ENCODE peak calls at places on chromosomes 13 and 19, in eight cellular contexts. I is spleen, P is GM23338, R is transverse colon, U is stomach, K is HCT116, A is H1, S is upper lobe of left lung. F is an unnamed sample.

GRCh38 chr13:37995052-37995451 is 125.5 kb upstream of the TRPC4 start:
- DNase-seq in P (peak; percentile 32), R (no peak), K (no peak), I (no peak), U (no peak), A (no peak), S (no peak), F (no peak)

GRCh38 chr19:3442487-3443071 is 37.7 kb downstream of the SMIM24 start:
- DNase-seq in K (no peak), P (no peak), R (no peak), U (no peak), I (no peak), A (no peak), S (peak; percentile 27), F (no peak)

GRCh38 chr19:13993554-13994308 is 12.4 kb downstream of the RFX1 start:
- DNase-seq in R (no peak), K (no peak), U (no peak), P (no peak), S (peak; percentile 52), A (no peak), I (no peak), F (no peak)

GRCh38 chr19:3065675-3066357 is 3.5 kb upstream of the TLE5 start:
- DNase-seq in U (peak; percentile 57), K (no peak), P (no peak), I (peak; percentile 89), R (peak; percentile 79), S (no peak), A (no peak), F (no peak)

GRCh38 chr19:1355974-1356865 is 27.5 kb upstream of the NDUFS7 start:
- DNase-seq in K (no peak), P (no peak), S (no peak), I (no peak), U (no peak), A (no peak), R (peak; percentile 43), F (no peak)

GRCh38 chr13:35711909-35712308 is 235.4 kb upstream of the MAB21L1 start:
- DNase-seq in K (no peak), U (no peak), R (no peak), P (no peak), A (no peak), I (no peak), S (no peak), F (no peak)

GRCh38 chr13:72255908-72256307 is 388.9 kb upstream of the DACH1 start:
- DNase-seq in K (peak; percentile 13), I (no peak), R (peak; percentile 42), A (peak; percentile 52), P (peak; percentile 82), S (no peak), U (no peak), F (no peak)

GRCh38 chr19:18607222-18608101 is 863 bp upstream of the CRLF1 start:
- DNase-seq in R (no peak), S (peak; percentile 80), P (peak; percentile 65), I (no peak), U (no peak), A (peak; percentile 64), K (no peak), F (no peak)

GRCh38 chr19:16899566-16900075 is 10.8 kb downstream of the F2RL3 start:
- DNase-seq in I (peak; percentile 84), A (peak; percentile 72), S (peak; percentile 85), P (peak; percentile 73), U (peak; percentile 46), R (peak; percentile 58), K (peak; percentile 35), F (peak; percentile 18)

GRCh38 chr19:41624515-41624914 is 2.4 kb downstream of the CEACAM4 start:
- DNase-seq in U (no peak), K (no peak), P (no peak), A (no peak), R (no peak), I (no peak), S (no peak), F (no peak)

GRCh38 chr13:39044536-39044935 is 6.3 kb downstream of the NHLRC3 start:
- DNase-seq in R (no peak), P (no peak), S (no peak), I (no peak), U (no peak), A (no peak), K (no peak), F (no peak)

GRCh38 chr19:11987405-11988231 is 22.8 kb downstream of the ZNF763 start:
- DNase-seq in A (peak; percentile 96), I (peak; percentile 97), K (peak; percentile 68), P (peak; percentile 99), U (peak; percentile 97), R (peak; percentile 97), S (peak; percentile 94), F (no peak)

GRCh38 chr19:11986754-11987153 is 21.9 kb downstream of the ZNF763 start:
- DNase-seq in U (no peak), I (no peak), A (no peak), K (no peak), P (peak; percentile 30), R (no peak), S (no peak), F (no peak)

GRCh38 chr19:11984986-11985385 is 20.1 kb downstream of the ZNF763 start:
- DNase-seq in K (no peak), A (peak; percentile 72), R (no peak), U (no peak), S (peak; percentile 23), I (no peak), P (peak; percentile 94), F (no peak)

GRCh38 chr19:11989112-11989456 is 24.2 kb downstream of the ZNF763 start:
- DNase-seq in I (no peak), A (no peak), U (no peak), K (no peak), P (no peak), S (no peak), R (no peak), F (no peak)
- H3K27ac ChIP-seq in I (peak overlapping the region; percentile 90), A (no peak overlapping the region), U (no peak overlapping the region), K (no peak overlapping the region), P (no peak overlapping the region), S (peak overlapping the region; percentile 95), R (no peak overlapping the region), F (no peak overlapping the region)

GRCh38 chr13:48977973-48978372 is 2.3 kb downstream of the FNDC3A start:
- DNase-seq in I (no peak), U (no peak), R (no peak), P (no peak), S (no peak), K (no peak), A (no peak), F (no peak)

GRCh38 chr13:48973845-48974431 is 1.8 kb upstream of the FNDC3A start:
- DNase-seq in S (no peak), K (no peak), I (no peak), P (no peak), U (no peak), A (no peak), R (no peak), F (no peak)

GRCh38 chr13:48976677-48977625 is 1.2 kb downstream of the FNDC3A start:
- DNase-seq in A (no peak), K (no peak), P (no peak), U (no peak), S (no peak), I (no peak), R (peak; percentile 85), F (no peak)

GRCh38 chr13:48975101-48975925 is at the start of gene FNDC3A:
- DNase-seq in I (peak; percentile 96), S (no peak), K (peak; percentile 29), R (peak; percentile 49), A (peak; percentile 84), U (peak; percentile 41), P (peak; percentile 89), F (no peak)

DNA sequence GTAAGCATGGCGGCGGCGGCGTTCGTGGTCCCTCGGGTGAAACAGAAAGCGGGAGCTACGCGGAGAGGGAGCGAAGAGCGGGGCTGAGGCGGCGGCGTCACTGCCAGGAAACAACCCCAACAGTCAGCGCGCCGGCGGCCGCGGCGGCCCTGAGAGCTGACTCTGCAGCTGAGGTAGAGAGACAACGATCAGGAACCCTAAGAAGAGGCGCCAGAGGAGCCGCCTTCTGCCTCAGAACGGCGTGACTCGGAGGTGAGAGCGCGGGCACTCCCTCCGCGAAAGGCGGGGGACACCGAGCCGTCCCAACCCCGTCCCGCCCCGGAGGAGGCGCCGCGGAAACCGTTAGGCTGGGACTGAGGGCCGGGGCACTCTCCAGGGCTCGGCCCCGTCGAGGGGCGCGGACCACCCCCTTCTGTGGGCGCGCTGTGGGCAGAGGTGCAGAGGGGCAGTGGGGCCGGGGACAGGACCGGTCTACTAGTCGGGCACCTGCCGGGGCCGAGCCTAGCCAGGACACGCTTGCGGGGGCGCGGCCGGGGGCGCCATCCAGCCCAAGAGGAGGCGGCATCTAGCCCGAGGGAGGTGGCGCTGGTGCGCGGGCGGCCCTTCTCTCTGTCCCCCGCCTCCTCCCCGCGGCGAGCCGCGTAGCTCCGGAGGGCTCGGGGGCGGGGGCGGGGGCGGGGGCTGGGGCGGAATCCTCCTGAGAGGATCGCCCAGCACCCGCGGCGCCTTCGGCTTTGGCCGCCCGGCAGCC is 389 bp downstream of the FNDC3A start:
- DNase-seq in I (peak; percentile 97), P (peak; percentile 83), R (peak; percentile 86), S (peak; percentile 97), K (peak; percentile 52), U (peak; percentile 88), A (peak; percentile 85), F (no peak)
- TF ChIP-seq POLR2AphosphoS5 in I (peak; percentile 88), P (peak; percentile 60), R (peak; percentile 76), S (peak; percentile 73), K (peak; percentile 77), U (peak; percentile 74), A (peak; percentile 73), F (peak; percentile 84)

DNA sequence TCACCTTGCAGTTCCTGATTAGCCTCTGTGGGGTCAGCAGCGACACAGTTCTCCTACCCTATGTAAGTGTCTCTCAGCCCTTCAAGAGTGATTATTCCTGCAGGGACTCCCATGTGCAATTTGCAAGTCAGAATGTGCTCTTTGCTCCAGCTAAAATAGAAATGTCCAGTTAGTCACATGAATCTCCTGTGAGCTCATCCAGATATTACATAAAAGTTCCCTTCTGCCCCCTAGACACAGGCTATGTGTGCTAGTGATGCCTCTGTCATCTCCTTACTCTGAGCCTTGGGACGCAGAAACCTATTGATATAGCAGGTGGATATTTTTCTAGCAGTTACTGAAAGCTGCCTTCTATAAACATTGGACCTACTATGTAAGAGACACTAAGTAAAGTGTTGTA is 105.5 kb downstream of the ZAR1L start:
- DNase-seq in I (no peak), U (no peak), P (no peak), K (no peak), A (no peak), R (no peak), S (no peak), F (no peak)
- H3K27ac ChIP-seq in I (no peak overlapping the region), U (no peak overlapping the region), P (no peak overlapping the region), K (no peak overlapping the region), A (no peak overlapping the region), R (no peak overlapping the region), S (no peak overlapping the region), F (no peak overlapping the region)

DNA sequence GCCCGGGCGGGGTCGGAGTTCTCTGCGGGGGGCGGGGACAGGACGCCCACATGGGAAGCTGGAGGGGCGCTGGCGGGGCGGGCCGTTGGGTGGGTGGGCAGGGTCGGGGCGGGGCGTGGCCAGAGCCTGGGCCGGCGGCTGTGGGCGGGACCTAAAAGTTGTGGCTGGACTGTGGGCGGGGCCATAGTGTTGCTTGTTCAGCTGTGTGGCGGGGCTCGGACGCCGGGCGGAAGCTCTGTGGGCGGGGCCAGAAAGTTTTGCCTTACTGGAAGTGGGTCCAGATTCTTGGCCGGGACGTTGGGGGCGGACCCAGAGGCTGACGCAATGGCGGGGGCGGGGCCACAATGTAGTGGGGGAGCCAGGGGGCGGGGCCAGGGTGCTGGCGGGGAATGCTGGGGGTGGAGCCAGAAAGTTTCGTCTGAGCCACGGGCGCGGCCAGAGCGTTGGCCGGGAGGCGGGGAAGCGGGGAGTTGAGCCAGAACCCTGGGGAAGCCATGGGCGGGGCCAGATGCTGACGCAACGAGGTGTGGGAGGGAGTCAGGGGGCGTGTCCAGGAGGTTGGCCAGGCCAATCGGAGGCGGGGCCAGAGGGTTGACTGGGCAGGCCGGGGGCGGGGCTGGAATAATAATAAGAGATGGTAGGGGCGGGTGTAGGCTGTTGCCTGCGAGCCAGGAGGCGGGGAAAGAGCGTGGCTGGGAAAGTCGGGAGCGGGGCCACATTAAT is 524 bp downstream of the CCDC9 start:
- DNase-seq in R (peak; percentile 100), I (peak; percentile 100), K (peak; percentile 95), A (peak; percentile 100), U (peak; percentile 100), S (peak; percentile 100), P (peak; percentile 100), F (no peak)
- TF ChIP-seq POLR2AphosphoS5 in R (no peak), I (peak; percentile 64), K (no peak), A (no peak), U (peak; percentile 65), S (no peak), P (no peak), F (peak; percentile 52)